ENCODE peak calls at places on chromosomes 11 and 22, in four cellular contexts. X is WTC11, V is GM12878, P is K562. Q is an unnamed sample.

GRCh38 chr11:18836415-18836814 is 44.8 kb upstream of the PTPN5 start:
- DNase-seq in X (peak; percentile 22), V (no peak), P (no peak), Q (no peak)

GRCh38 chr22:40680819-40681183 is 1.5 kb downstream of the MCHR1 start:
- DNase-seq in X (no peak), V (no peak), P (no peak), Q (no peak)

GRCh38 chr11:133526790-133527189 is 5.5 kb downstream of the OPCML start:
- DNase-seq in X (no peak), V (no peak), P (no peak), Q (peak; percentile 61)

GRCh38 chr22:29464581-29464980 is 15.4 kb upstream of the NEFH start:
- DNase-seq in X (no peak), V (no peak), P (no peak), Q (no peak)

GRCh38 chr22:48575567-48576332 is 1251.9 kb downstream of the BRD1 start:
- DNase-seq in X (no peak), V (no peak), P (no peak), Q (peak; percentile 50)

GRCh38 chr11:106679633-106680032 is 338.6 kb downstream of the GUCY1A2 start:
- DNase-seq in X (no peak), V (no peak), P (no peak), Q (no peak)

GRCh38 chr22:48651036-48651890 is 1176.4 kb downstream of the BRD1 start:
- DNase-seq in X (no peak), V (no peak), P (no peak), Q (no peak)

GRCh38 chr22:38754247-38755154 is 1.3 kb downstream of the SUN2 start:
- DNase-seq in X (no peak), V (no peak), P (peak; percentile 28), Q (no peak)

GRCh38 chr11:113474362-113475159 is 637 bp downstream of the DRD2 start:
- DNase-seq in X (peak; percentile 96), V (no peak), P (peak; percentile 72), Q (peak; percentile 87)

GRCh38 chr11:122754553-122755322 is 83.6 kb upstream of the CRTAM start:
- DNase-seq in X (peak; percentile 30), V (no peak), P (peak; percentile 30), Q (no peak)

GRCh38 chr22:40898850-40899357 is 37.0 kb upstream of the DNAJB7 start:
- DNase-seq in X (no peak), V (peak; percentile 44), P (peak; percentile 35), Q (peak; percentile 23)

GRCh38 chr11:19958218-19958617 is 202.1 kb downstream of the DBX1 start:
- DNase-seq in X (no peak), V (no peak), P (no peak), Q (no peak)

GRCh38 chr11:134067486-134067885 is 1.4 kb upstream of the JAM3 start:
- DNase-seq in X (no peak), V (no peak), P (no peak), Q (no peak)

GRCh38 chr11:17845431-17845881 is 110.9 kb downstream of the KCNC1 start:
- DNase-seq in X (no peak), V (no peak), P (no peak), Q (no peak)

DNA sequence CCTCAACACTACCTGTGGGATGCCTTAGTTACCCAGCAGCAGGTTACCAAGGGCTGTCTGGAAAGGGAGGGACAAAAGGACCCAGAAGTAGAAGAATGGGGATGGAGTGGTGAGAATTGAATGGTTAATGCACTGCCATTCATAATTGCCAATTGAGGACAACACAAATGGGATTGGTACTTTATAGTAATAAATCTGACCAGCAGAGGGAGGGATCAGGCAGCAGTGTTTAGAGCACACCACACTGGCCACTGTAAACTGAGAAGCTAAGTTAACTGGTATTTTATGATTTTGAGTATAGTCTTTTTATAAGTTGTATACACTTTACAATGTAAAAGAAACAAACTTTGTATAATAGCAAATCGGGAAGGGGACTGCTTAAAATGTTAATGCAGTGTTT is 10.7 kb downstream of the TBRG1 start:
- DNase-seq in X (no peak), V (no peak), P (no peak), Q (peak; percentile 22)
- TF ChIP-seq USF1 in X (no peak), V (no peak), P (no peak), Q (no peak)

GRCh38 chr11:85316967-85317366 is 310.2 kb downstream of the DLG2 start:
- DNase-seq in X (no peak), V (peak; percentile 72), P (no peak), Q (no peak)
- TF ChIP-seq USF1 in X (no peak), V (no peak), P (no peak), Q (no peak)

DNA sequence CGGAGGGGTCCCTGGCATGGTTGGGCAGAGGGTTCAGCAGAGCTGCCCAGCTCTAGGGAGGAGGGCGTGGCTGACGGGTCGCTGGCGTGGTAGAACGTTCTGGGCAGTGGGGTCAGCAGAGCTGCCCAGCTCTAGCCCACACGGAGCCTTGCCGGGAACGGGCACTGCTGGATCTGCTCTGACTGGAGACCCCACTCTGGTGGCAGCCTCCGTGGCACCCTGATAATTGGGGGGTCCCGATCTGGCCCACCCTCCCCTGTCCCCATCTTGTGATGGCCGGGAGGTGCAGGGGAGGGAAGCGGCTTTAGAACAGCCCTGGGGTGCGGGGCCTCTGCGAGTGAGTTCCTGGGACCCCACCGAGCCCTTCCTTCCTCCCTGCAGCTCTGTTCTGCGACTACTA is 21.9 kb downstream of the MUC5AC start:
- DNase-seq in X (no peak), V (no peak), P (no peak), Q (no peak)
- TF ChIP-seq USF1 in X (no peak), V (no peak), P (no peak), Q (no peak)

DNA sequence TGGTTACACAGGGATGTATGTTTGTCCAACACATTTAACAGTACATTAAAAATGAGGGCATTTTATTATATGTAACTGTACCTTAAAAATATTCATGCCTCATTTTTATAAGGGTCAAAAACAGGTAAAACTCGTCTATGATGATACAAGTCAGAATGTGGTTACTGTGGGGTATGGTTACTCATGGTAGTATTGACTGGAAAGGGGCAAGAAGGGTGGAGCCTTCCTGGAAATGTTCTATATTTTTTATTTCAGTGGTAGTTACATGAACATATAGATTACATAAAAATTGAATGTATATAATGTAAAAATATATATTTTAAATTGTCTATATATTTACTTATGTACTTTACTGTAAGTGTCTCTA is 99.8 kb downstream of the STIM1 start:
- DNase-seq in X (no peak), V (no peak), P (no peak), Q (no peak)
- TF ChIP-seq USF1 in X (no peak), V (no peak), P (no peak), Q (no peak)